ENCODE peak calls at places on chromosome X, in four cellular contexts. O is K562, A is H1, U is GM12878. H is an unnamed sample.

GRCh38 chrX:3815896-3816664 is 102.6 kb upstream of the PRKX start:
- DNase-seq in U (peak; percentile 13), O (peak; percentile 72), A (no peak), H (peak; percentile 36)

GRCh38 chrX:150478496-150479492 is 89.6 kb upstream of the MTM1 start:
- DNase-seq in U (no peak), A (no peak), O (no peak), H (no peak)

GRCh38 chrX:13235930-13236329 is 83.9 kb downstream of the ATXN3L start:
- DNase-seq in U (no peak), O (peak; percentile 82), A (no peak), H (no peak)

GRCh38 chrX:136828830-136829229 is 48.1 kb upstream of the ARHGEF6 start:
- DNase-seq in A (no peak), O (no peak), U (no peak), H (no peak)

GRCh38 chrX:1763294-1763693 is 148.4 kb downstream of the ASMT start:
- DNase-seq in A (no peak), O (no peak), U (no peak), H (no peak)

GRCh38 chrX:103688949-103689348 is 2.5 kb upstream of the MORF4L2 start:
- DNase-seq in O (peak; percentile 25), U (no peak), A (no peak), H (peak; percentile 21)

GRCh38 chrX:155819966-155820491 is 61.1 kb upstream of the VAMP7 start:
- DNase-seq in U (peak; percentile 11), A (peak; percentile 56), O (peak; percentile 80), H (peak; percentile 49)

GRCh38 chrX:68917799-68918198 is 89.0 kb downstream of the EFNB1 start:
- DNase-seq in U (no peak), A (no peak), O (no peak), H (no peak)

GRCh38 chrX:120768681-120769080 is 107.0 kb downstream of the CT47B1 start:
- DNase-seq in A (no peak), U (no peak), O (no peak), H (no peak)

GRCh38 chrX:130296743-130297142 is 28.0 kb upstream of the ZNF280C start:
- DNase-seq in O (no peak), U (no peak), A (no peak), H (no peak)

GRCh38 chrX:34300871-34301270 is 168.8 kb upstream of the FAM47A start:
- DNase-seq in U (no peak), A (peak; percentile 3), O (peak; percentile 44), H (peak; percentile 6)

GRCh38 chrX:39725928-39726619 is 371.7 kb downstream of the BCOR start:
- DNase-seq in O (no peak), U (no peak), A (no peak), H (no peak)

GRCh38 chrX:17295788-17296187 is 79.2 kb upstream of the NHS start:
- DNase-seq in A (no peak), U (no peak), O (no peak), H (no peak)

GRCh38 chrX:24682739-24683432 is 10.8 kb upstream of the POLA1 start:
- DNase-seq in A (no peak), U (no peak), O (no peak), H (no peak)

GRCh38 chrX:15043538-15043937 is 170.3 kb downstream of the MOSPD2 start:
- DNase-seq in O (no peak), A (no peak), U (peak; percentile 5), H (no peak)

GRCh38 chrX:7132335-7133035 is 15.0 kb upstream of the STS start:
- DNase-seq in O (peak; percentile 87), U (no peak), A (peak; percentile 43), H (peak; percentile 80)

GRCh38 chrX:154074199-154074598 is 23.3 kb downstream of the MECP2 start:
- DNase-seq in A (no peak), O (no peak), U (no peak), H (peak; percentile 19)

GRCh38 chrX:39966186-39966585 is 131.6 kb downstream of the BCOR start:
- DNase-seq in A (no peak), U (no peak), O (no peak), H (no peak)

GRCh38 chrX:9845574-9845948 is 59.3 kb downstream of the SHROOM2 start:
- DNase-seq in U (no peak), A (no peak), O (no peak), H (peak; percentile 80)

GRCh38 chrX:9848718-9849481 is 62.7 kb downstream of the SHROOM2 start:
- DNase-seq in U (no peak), O (no peak), A (no peak), H (no peak)

GRCh38 chrX:9846631-9847030 is 60.4 kb downstream of the SHROOM2 start:
- DNase-seq in O (no peak), A (no peak), U (no peak), H (no peak)

GRCh38 chrX:9844936-9845573 is 58.8 kb downstream of the SHROOM2 start:
- DNase-seq in O (no peak), U (no peak), A (no peak), H (no peak)

DNA sequence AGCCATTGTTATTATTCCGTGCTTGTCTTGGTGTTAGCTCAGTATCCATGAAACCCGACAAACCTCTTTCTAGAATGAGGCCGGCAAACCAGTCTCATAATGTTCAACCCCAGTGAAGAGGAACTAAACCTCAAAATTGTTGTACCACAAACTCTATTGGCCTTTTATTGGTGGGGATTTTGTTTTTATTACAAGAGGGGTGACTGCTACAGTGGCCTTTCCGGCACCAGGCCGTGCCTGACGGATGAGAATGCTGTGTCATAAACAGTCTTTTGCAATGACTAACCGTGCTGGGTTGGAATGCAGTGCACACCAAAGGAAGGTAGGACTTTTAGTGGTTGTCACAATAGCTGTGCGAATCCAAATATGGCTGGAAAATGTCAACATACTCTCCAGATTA is 60.8 kb downstream of the SHROOM2 start:
- DNase-seq in A (no peak), U (no peak), O (no peak), H (peak; percentile 74)
- TF ChIP-seq BRCA1 in A (no peak), U (no peak), O (no peak), H (no peak)

GRCh38 chrX:112687189-112687691 is 7.5 kb upstream of the LHFPL1 start:
- DNase-seq in A (no peak), U (no peak), O (no peak), H (no peak)
- TF ChIP-seq BRCA1 in A (no peak), U (no peak), O (no peak), H (no peak)

GRCh38 chrX:54810532-54810931 is 3.0 kb downstream of the MAGED2 start:
- DNase-seq in U (no peak), A (no peak), O (no peak), H (no peak)

GRCh38 chrX:54808605-54809483 is 1.3 kb downstream of the MAGED2 start:
- DNase-seq in O (peak; percentile 92), A (peak; percentile 91), U (peak; percentile 92), H (peak; percentile 92)

GRCh38 chrX:54807524-54808108 is at the start of gene MAGED2:
- DNase-seq in O (peak; percentile 17), A (no peak), U (no peak), H (no peak)

GRCh38 chrX:54811301-54811885 is 3.8 kb downstream of the MAGED2 start:
- DNase-seq in O (no peak), U (no peak), A (no peak), H (no peak)

GRCh38 chrX:54808109-54808604 is 612 bp downstream of the MAGED2 start:
- DNase-seq in O (peak; percentile 54), U (no peak), A (no peak), H (peak; percentile 2)
- TF ChIP-seq BRCA1 in O (no peak), U (no peak), A (no peak), H (no peak)

DNA sequence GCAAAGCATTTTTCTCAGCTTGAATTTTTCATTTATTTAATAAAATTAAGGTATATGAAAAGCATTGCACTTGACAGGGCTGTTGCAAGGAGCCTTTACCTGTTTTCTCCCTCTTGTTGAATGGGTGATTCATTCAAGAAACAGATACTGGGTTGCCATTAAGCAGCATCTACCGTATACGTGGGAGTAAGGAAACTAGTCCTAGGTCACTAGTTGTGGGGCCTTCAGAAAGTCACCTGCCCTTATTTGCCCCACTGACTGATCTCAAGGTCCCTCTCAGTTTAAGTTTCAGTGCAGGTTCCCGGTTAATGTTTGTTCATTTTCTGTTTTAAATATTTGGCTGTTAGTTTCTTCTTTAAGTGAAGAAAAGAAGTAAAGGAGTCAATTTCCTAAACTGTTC is 34.0 kb downstream of the LHFPL1 start:
- DNase-seq in A (no peak), O (no peak), U (no peak), H (no peak)
- TF ChIP-seq BRCA1 in A (no peak), O (no peak), U (no peak), H (no peak)

GRCh38 chrX:29903365-29903764 is 312.0 kb upstream of the MAGEB2 start:
- DNase-seq in U (no peak), A (no peak), O (no peak), H (no peak)
- TF ChIP-seq BRCA1 in U (no peak), A (no peak), O (no peak), H (no peak)